ENCODE peak calls at places on chromosomes 5 and 9, in ten cellular contexts. N, S, B, Q, I, E, J, D, G and C are unnamed samples.

GRCh38 chr9:19085295-19085694 is 17.4 kb downstream of the HAUS6 start:
- DNase-seq in N (no peak), S (peak; percentile 18), B (no peak), Q (no peak), I (no peak), E (no peak), J (no peak), D (no peak), G (no peak), C (no peak)

GRCh38 chr5:67166460-67166871 is 30.1 kb downstream of the CD180 start:
- DNase-seq in N (no peak), S (no peak), B (peak; percentile 82), Q (no peak), I (peak; percentile 62), E (no peak), J (peak; percentile 56), D (no peak), G (peak; percentile 56), C (peak; percentile 60)

GRCh38 chr5:1720396-1721110 is 79.1 kb downstream of the MRPL36 start:
- DNase-seq in N (no peak), S (no peak), B (no peak), Q (no peak), I (no peak), E (no peak), J (no peak), D (no peak), G (no peak), C (no peak)

GRCh38 chr5:150065886-150066285 is 20.5 kb downstream of the CSF1R start:
- DNase-seq in N (peak; percentile 36), S (peak; percentile 60), B (no peak), Q (no peak), I (no peak), E (peak; percentile 86), J (no peak), D (no peak), G (no peak), C (no peak)

GRCh38 chr5:122102825-122103224 is 24.8 kb upstream of the LOX start:
- DNase-seq in N (peak; percentile 69), S (peak; percentile 83), B (no peak), Q (no peak), I (no peak), E (no peak), J (no peak), D (no peak), G (no peak), C (no peak)

GRCh38 chr9:13292158-13292557 is 12.7 kb upstream of the MPDZ start:
- DNase-seq in N (no peak), S (no peak), B (no peak), Q (no peak), I (no peak), E (no peak), J (no peak), D (no peak), G (no peak), C (no peak)

GRCh38 chr9:29830815-29831214 is 2257.5 kb upstream of the C9orf72 start:
- DNase-seq in N (peak; percentile 30), S (peak; percentile 9), B (no peak), Q (no peak), I (no peak), E (peak; percentile 12), J (no peak), D (no peak), G (no peak), C (no peak)

GRCh38 chr5:166582416-166582815 is 1709.0 kb upstream of the WWC1 start:
- DNase-seq in N (no peak), S (peak; percentile 10), B (no peak), Q (no peak), I (no peak), E (no peak), J (no peak), D (no peak), G (no peak), C (no peak)

GRCh38 chr5:116574682-116575634 is at the start of gene SEMA6A:
- DNase-seq in N (peak; percentile 81), S (peak; percentile 81), B (peak; percentile 75), Q (peak; percentile 90), I (no peak), E (peak; percentile 79), J (peak; percentile 53), D (peak; percentile 65), G (no peak), C (peak; percentile 76)

GRCh38 chr5:96640696-96641095 is 21.5 kb upstream of the CAST start:
- DNase-seq in N (no peak), S (no peak), B (no peak), Q (no peak), I (no peak), E (no peak), J (no peak), D (no peak), G (no peak), C (no peak)

GRCh38 chr5:176535101-176535654 is 2.0 kb downstream of the RNF44 start:
- DNase-seq in N (no peak), S (no peak), B (peak; percentile 59), Q (no peak), I (peak; percentile 49), E (no peak), J (no peak), D (no peak), G (no peak), C (no peak)

GRCh38 chr5:35488786-35489185 is 128.9 kb upstream of the SPEF2 start:
- DNase-seq in N (peak; percentile 13), S (no peak), B (no peak), Q (no peak), I (no peak), E (no peak), J (no peak), D (no peak), G (no peak), C (no peak)

GRCh38 chr9:120324996-120325642 is 254.8 kb downstream of the CDK5RAP2 start:
- DNase-seq in N (no peak), S (no peak), B (no peak), Q (no peak), I (no peak), E (no peak), J (no peak), D (no peak), G (no peak), C (no peak)